ENCODE peak calls at places on chromosomes 6 and 20, in eight cellular contexts. K is astrocyte; J is PC-9; S is keratinocyte; V is CD8-positive, alpha-beta T cell; U is stomach; H is SK-N-SH; O is IMR-90. T is an unnamed sample.

GRCh38 chr6:11354019-11354418 is 121.6 kb upstream of the NEDD9 start:
- DNase-seq in K (peak; percentile 83), J (no peak), S (no peak), V (no peak), U (no peak), H (no peak), O (peak; percentile 58), T (peak; percentile 53)

GRCh38 chr6:45698046-45698445 is 317.6 kb downstream of the CLIC5 start:
- DNase-seq in K (no peak), J (no peak), S (no peak), V (no peak), U (no peak), H (no peak), O (no peak), T (no peak)

GRCh38 chr20:39225536-39225935 is 263.4 kb downstream of the DHX35 start:
- DNase-seq in K (no peak), J (no peak), S (no peak), V (no peak), U (no peak), H (no peak), O (no peak), T (no peak)

GRCh38 chr6:21360353-21360752 is 233.2 kb upstream of the SOX4 start:
- DNase-seq in K (no peak), J (peak; percentile 18), S (no peak), V (no peak), U (peak; percentile 33), H (no peak), O (no peak), T (no peak)

GRCh38 chr6:47598367-47598766 is 100.0 kb upstream of the ADGRF4 start:
- DNase-seq in K (no peak), J (no peak), S (no peak), V (no peak), U (no peak), H (no peak), O (no peak), T (no peak)

GRCh38 chr6:8672882-8673281 is 237.5 kb upstream of the SLC35B3 start:
- DNase-seq in K (no peak), J (no peak), S (no peak), V (no peak), U (no peak), H (no peak), O (no peak), T (no peak)

GRCh38 chr6:46029602-46030001 is 13.9 kb upstream of the CLIC5 start:
- DNase-seq in K (no peak), J (no peak), S (no peak), V (no peak), U (no peak), H (no peak), O (no peak), T (no peak)

GRCh38 chr6:151113641-151114040 is 126.1 kb upstream of the AKAP12 start:
- DNase-seq in K (no peak), J (no peak), S (no peak), V (no peak), U (no peak), H (no peak), O (no peak), T (no peak)

GRCh38 chr6:166307082-166307980 is 861 bp downstream of the PRR18 start:
- DNase-seq in K (no peak), J (no peak), S (no peak), V (no peak), U (no peak), H (peak; percentile 73), O (no peak), T (no peak)

GRCh38 chr20:25397827-25398226 is 7.2 kb upstream of the ABHD12 start:
- DNase-seq in K (no peak), J (no peak), S (no peak), V (no peak), U (no peak), H (no peak), O (peak; percentile 30), T (no peak)

GRCh38 chr6:16670183-16670582 is 91.1 kb downstream of the ATXN1 start:
- DNase-seq in K (no peak), J (peak; percentile 45), S (no peak), V (no peak), U (no peak), H (no peak), O (no peak), T (no peak)

GRCh38 chr6:39932386-39932785 is 1.9 kb downstream of the MOCS1 start:
- DNase-seq in K (no peak), J (no peak), S (no peak), V (no peak), U (no peak), H (no peak), O (no peak), T (no peak)

GRCh38 chr20:36273414-36274247 is 32.5 kb upstream of the DLGAP4 start:
- DNase-seq in K (no peak), J (peak; percentile 15), S (no peak), V (no peak), U (no peak), H (peak; percentile 51), O (peak; percentile 16), T (no peak)

DNA sequence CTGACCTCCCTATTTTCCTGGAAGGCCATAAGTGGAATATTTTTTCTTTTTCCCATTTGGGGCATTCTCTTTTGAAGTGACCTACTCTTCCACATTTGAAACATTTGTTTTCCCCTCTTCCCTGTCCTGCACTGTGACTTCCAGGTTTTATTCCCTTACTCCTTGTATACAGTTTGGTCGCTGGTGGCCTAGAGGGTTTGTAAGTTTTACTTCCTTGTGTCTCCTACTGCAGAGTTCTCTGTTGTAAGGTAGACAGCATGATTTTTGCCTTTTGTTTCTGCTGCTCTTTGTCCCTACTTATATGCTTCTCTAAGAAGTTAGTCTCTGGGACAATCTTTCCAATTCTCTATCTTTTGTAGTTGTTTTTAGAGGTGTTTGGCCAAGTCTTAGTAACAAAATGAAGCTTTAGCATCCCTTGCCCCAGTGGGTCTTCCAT is 7.4 kb upstream of the ZNFX1 start:
- DNase-seq in K (no peak), J (no peak), S (no peak), V (no peak), U (no peak), H (no peak), O (no peak), T (no peak)
- H3K9me3 ChIP-seq in K (peaks cover 22% of the 10 kb centered on the region), J (peaks cover 69% of the 10 kb centered on the region), S (peaks cover 7% of the 10 kb centered on the region), V (peaks cover 55% of the 10 kb centered on the region), U (peaks cover 63% of the 10 kb centered on the region), H (peaks cover 6% of the 10 kb centered on the region), O (peaks cover 27% of the 10 kb centered on the region), T (peaks cover 85% of the 10 kb centered on the region)

GRCh38 chr20:57048027-57048869 is 218.2 kb downstream of the BMP7 start:
- DNase-seq in K (no peak), J (peak; percentile 47), S (peak; percentile 36), V (no peak), U (no peak), H (peak; percentile 63), O (no peak), T (no peak)

GRCh38 chr20:57049298-57049697 is 217.1 kb downstream of the BMP7 start:
- DNase-seq in K (no peak), J (no peak), S (no peak), V (no peak), U (no peak), H (no peak), O (no peak), T (no peak)

GRCh38 chr20:57051096-57051495 is 215.3 kb downstream of the BMP7 start:
- DNase-seq in K (no peak), J (no peak), S (no peak), V (no peak), U (no peak), H (no peak), O (no peak), T (no peak)

GRCh38 chr20:57043669-57044268 is 222.7 kb downstream of the BMP7 start:
- DNase-seq in K (no peak), J (no peak), S (no peak), V (no peak), U (no peak), H (no peak), O (no peak), T (no peak)

DNA sequence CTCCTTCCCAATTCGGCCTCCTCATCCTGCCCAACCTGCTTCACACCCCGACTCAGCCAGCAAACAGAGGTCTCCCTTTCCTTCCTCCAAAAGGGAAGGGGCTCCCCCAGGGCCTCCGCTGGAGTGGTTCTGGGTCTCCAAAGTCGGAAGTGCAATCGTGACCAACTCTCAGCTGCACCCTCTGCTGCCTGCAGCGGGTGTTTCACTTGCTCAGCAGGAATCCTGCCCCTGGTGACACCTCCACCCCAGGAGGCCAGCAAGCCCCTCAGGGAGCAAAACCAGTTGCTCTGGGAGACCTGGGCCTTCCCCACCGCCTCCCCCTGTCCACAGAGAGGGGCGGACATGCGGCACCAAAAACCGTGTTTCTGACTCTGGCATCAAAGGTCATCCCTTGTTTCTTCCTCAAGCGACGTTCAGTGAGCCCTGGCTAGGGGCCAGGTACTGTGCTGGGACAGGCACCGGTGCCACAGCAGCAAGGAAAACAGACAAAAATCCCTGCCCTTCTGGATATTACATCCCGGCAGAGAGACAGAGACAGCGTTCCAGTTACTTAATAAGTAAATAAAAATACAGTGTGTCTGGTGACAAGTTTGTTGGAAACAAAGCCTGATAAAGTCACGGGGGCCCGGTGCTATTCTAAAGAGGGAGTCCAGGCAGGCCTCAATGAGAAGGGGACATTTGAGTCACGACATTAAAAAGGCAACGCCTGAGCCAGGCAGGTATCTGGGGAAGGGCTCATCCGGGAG is 219.0 kb downstream of the BMP7 start:
- DNase-seq in K (no peak), J (peak; percentile 40), S (no peak), V (no peak), U (no peak), H (no peak), O (no peak), T (no peak)
- TF ChIP-seq CTCF in K (no peak), J (peak; percentile 67), S (peak; percentile 72), V (no peak), U (no peak), H (peak; percentile 14), O (no peak), T (no peak)

DNA sequence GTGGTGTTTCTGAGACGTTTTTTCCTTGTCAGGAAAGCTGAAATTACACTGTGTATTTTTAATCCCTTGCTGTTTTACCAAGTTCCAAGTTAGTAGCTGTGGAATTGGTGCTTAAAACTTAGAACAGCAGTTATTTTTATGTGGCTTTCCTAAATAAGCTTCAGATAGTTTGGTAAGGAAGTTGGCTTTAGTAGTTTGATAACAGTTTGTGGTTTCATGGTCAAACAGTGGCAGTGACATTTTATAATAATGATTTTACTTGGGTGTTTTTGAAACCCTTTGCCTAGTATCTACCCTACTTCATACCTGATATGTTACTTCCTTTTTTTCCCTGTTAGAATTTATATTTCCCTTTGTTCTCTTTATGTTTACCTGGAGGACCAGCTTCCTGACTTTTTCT is 164.9 kb downstream of the JARID2 start:
- DNase-seq in K (no peak), J (no peak), S (no peak), V (no peak), U (no peak), H (no peak), O (no peak), T (no peak)
- H3K27ac ChIP-seq in K (no peak overlapping the region), J (no peak overlapping the region), S (no peak overlapping the region), V (no peak overlapping the region), U (no peak overlapping the region), H (no peak overlapping the region), O (no peak overlapping the region), T (no peak overlapping the region)

DNA sequence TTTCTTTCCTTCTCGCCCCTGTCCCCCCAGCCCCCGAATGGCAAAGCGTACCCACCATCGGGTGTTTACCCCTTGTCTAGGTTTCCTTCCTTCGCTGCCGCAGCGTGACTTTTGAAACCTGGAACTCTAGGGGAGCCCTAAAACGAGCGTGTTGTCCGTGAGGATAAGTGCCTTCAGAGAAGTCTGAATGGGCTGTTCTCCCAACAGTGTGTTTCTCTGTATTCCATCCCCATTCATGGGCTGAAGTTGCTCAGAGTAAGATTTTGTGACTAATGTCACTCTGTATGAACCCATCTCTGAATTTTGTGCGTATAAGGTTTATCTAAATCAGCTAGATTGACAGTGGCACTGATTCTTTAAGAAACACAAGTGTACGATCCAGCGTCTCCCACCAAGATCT is 949 bp downstream of the MACROD2 start:
- DNase-seq in K (no peak), J (no peak), S (no peak), V (no peak), U (no peak), H (no peak), O (no peak), T (no peak)
- H3K9me3 ChIP-seq in K (no peaks in the 10 kb centered on the region), J (peaks cover 8% of the 10 kb centered on the region), S (no peaks in the 10 kb centered on the region), V (no peaks in the 10 kb centered on the region), U (peaks cover 15% of the 10 kb centered on the region), H (peaks cover 4% of the 10 kb centered on the region), O (peaks cover 9% of the 10 kb centered on the region), T (peaks cover 8% of the 10 kb centered on the region)